ENCODE peak calls at places on chromosomes 13 and 19, in nine cellular contexts. Z is fibroblast of lung, Q is MM.1S, H is bronchial epithelial cell, B is stomach, K is esophagus muscularis mucosa, X is transverse colon, U is OCI-LY7, C is HFF-Myc. M is an unnamed sample.

GRCh38 chr19:29040951-29041350 is 172.0 kb downstream of the UQCRFS1 start:
- DNase-seq in K (no peak), Z (no peak), U (no peak), Q (no peak), C (no peak), H (no peak), B (no peak), X (no peak), M (no peak)

GRCh38 chr19:50301607-50301971 is 27.6 kb downstream of the KCNC3 start:
- DNase-seq in X (no peak), U (no peak), K (no peak), H (no peak), C (no peak), Q (no peak), B (no peak), Z (no peak), M (no peak)

GRCh38 chr13:112734696-112735547 is 45.1 kb downstream of the ATP11A start:
- DNase-seq in Q (no peak), U (no peak), K (no peak), X (no peak), B (no peak), Z (no peak), H (no peak), C (peak), M (no peak)

GRCh38 chr19:57008432-57008831 is 111.4 kb upstream of the USP29 start:
- DNase-seq in H (no peak), U (no peak), Z (no peak), Q (no peak), K (no peak), X (no peak), B (no peak), C (no peak), M (no peak)

GRCh38 chr19:34237283-34237682 is 17.1 kb upstream of the GARRE1 start:
- DNase-seq in Z (no peak), C (no peak), H (no peak), X (no peak), B (no peak), K (no peak), Q (no peak), U (no peak), M (no peak)

GRCh38 chr13:44108345-44108858 is 228.7 kb downstream of the LACC1 start:
- DNase-seq in U (no peak), Q (no peak), Z (no peak), H (peak), C (no peak), B (peak), K (peak), X (peak), M (no peak)

GRCh38 chr13:63838366-63839110 is 2422.9 kb upstream of the PCDH20 start:
- DNase-seq in Q (no peak), K (peak), B (no peak), X (no peak), H (no peak), Z (no peak), U (no peak), C (no peak), M (no peak)

GRCh38 chr13:113849981-113850721 is 13.7 kb downstream of the GAS6 start:
- DNase-seq in U (no peak), Q (no peak), H (no peak), K (no peak), C (no peak), B (no peak), X (no peak), Z (no peak), M (no peak)

GRCh38 chr19:33295621-33296472 is 6.5 kb downstream of the CEBPA start:
- DNase-seq in K (no peak), B (no peak), X (no peak), H (no peak), C (no peak), U (no peak), Q (no peak), Z (no peak), M (no peak)

GRCh38 chr13:39037410-39037879 is 444 bp downstream of the PROSER1 start:
- DNase-seq in U (no peak), Q (peak), K (no peak), X (no peak), H (no peak), C (no peak), Z (no peak), B (no peak), M (no peak)

DNA sequence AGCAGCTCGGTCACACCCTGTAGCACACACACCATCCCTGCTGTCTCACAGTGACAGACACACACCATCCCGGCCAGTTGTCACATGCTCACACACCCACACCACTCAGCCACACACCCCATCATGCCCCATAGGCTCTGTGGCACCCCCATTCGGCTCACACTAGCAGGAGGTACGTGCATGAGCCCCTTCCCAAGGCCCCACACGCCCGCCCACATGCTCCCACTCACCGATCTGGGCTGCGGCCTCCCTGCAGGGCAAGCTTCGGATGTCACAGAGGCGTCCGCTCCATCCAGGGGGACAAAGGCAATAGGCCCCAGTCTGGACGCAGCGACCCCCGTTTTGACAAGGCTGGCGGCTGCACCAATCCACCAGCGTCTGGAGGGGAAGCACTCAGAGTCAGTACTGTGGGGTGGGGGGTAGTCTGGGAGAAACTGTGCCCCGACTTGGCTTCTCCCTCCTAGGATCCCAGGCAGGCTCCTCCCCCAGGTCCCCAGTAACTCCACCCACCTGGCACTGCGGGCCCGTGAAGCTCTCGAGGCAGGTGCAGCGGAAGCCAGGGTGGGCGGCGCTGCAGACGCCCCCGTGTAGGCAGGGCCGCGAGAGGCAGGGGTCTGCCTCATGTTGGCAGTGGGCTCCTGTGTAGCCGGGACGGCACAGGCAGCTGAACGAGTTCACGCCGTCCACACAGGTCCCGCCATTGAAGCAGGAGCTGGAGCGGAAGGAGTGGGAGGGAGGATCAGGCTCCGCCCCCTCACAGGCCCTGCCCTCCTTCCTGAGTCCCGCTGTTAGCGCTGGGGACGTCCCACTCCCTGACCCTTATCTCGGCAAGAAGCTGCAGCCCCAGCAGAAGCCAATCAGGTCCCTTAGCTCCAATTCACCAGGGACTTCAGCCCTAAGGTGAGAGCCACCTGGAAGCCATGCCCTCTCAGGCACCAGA is 20.1 kb downstream of the NOTCH3 start:
- DNase-seq in U (peak), C (no peak), H (no peak), Q (no peak), K (no peak), B (peak), X (peak), Z (no peak), M (no peak)
- H3K4me3 ChIP-seq in U (no peak), C (no peak), H (no peak), Q (no peak), K (no peak), B (peak), X (no peak), Z (no peak), M (peak)

GRCh38 chr19:18590273-18591272 is 2.0 kb downstream of the REX1BD start:
- DNase-seq in X (peak), K (no peak), Z (peak), Q (no peak), B (no peak), C (no peak), H (peak), U (no peak), M (no peak)
- TF ChIP-seq CTCF in X (no peak), K (no peak), Z (peak), Q (no peak), B (no peak), C (peak), H (peak), U (peak), M (no peak)

DNA sequence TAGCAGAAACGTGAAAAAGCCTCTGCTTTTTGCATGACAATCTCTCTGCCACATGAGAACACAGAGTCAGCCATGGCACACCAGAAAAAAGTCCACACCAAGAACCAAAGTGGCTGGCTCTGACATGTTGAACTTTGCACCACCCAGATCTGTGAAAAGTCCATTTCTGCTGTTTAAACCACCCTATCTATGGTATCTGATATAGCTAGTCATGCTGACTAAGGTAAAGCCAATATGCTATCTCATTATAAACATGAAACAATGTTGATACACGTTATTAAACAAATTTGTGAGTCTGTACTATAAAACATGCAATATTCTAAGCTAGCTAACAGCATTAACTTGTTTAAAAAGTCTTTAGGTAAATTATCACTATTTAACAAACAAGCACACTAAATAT is 21.0 kb upstream of the ZNF432 start:
- DNase-seq in K (no peak), Z (no peak), Q (no peak), H (no peak), U (no peak), X (no peak), C (no peak), B (no peak), M (no peak)
- H3K4me3 ChIP-seq in K (no peak), Z (no peak), Q (no peak), H (no peak), U (no peak), X (no peak), C (no peak), B (no peak), M (no peak)

GRCh38 chr19:12675940-12676339 is 5.7 kb downstream of the DHPS start:
- DNase-seq in H (no peak), Q (no peak), U (no peak), C (no peak), B (no peak), Z (no peak), X (no peak), K (no peak), M (no peak)

GRCh38 chr19:12675377-12675776 is 6.3 kb downstream of the DHPS start:
- DNase-seq in X (no peak), Q (no peak), Z (no peak), C (no peak), B (no peak), H (no peak), K (no peak), U (no peak), M (no peak)

GRCh38 chr19:12676928-12677327 is 4.8 kb downstream of the DHPS start:
- DNase-seq in C (no peak), H (no peak), X (no peak), K (no peak), U (no peak), B (no peak), Z (no peak), Q (no peak), M (no peak)

GRCh38 chr19:12672744-12673143 is 6.1 kb downstream of the WDR83 start:
- DNase-seq in Q (no peak), U (no peak), X (no peak), Z (no peak), K (no peak), H (no peak), B (no peak), C (no peak), M (no peak)

GRCh38 chr19:12676384-12676792 is 5.3 kb downstream of the DHPS start:
- DNase-seq in Q (peak), C (peak), Z (peak), B (peak), U (peak), H (peak), K (peak), X (peak), M (no peak)
- TF ChIP-seq CTCF in Q (peak), C (peak), Z (peak), B (peak), U (peak), H (peak), K (peak), X (peak), M (peak)

GRCh38 chr13:101875717-101876393 is 423.4 kb downstream of the ITGBL1 start:
- DNase-seq in K (no peak), Q (no peak), X (no peak), C (no peak), H (peak), Z (peak), U (no peak), B (no peak), M (no peak)
- H3K4me3 ChIP-seq in K (no peak), Q (no peak), X (no peak), C (no peak), H (no peak), Z (no peak), U (no peak), B (no peak), M (no peak)

GRCh38 chr19:5145521-5146511 is 176.9 kb downstream of the KDM4B start:
- DNase-seq in Z (no peak), X (no peak), K (no peak), B (no peak), C (no peak), U (no peak), H (no peak), Q (no peak), M (no peak)
- TF ChIP-seq CTCF in Z (no peak), X (no peak), K (no peak), B (no peak), C (no peak), U (no peak), H (no peak), Q (no peak), M (no peak)

GRCh38 chr13:106340249-106340648 is 195.2 kb downstream of the EFNB2 start:
- DNase-seq in C (no peak), H (no peak), X (no peak), Q (no peak), B (no peak), K (no peak), Z (no peak), U (no peak), M (no peak)

GRCh38 chr13:106348032-106348431 is 187.4 kb downstream of the EFNB2 start:
- DNase-seq in U (no peak), B (no peak), X (no peak), Z (peak), C (no peak), Q (no peak), K (no peak), H (peak), M (no peak)

GRCh38 chr13:106343831-106344230 is 191.6 kb downstream of the EFNB2 start:
- DNase-seq in C (no peak), U (no peak), Q (no peak), K (no peak), Z (no peak), B (no peak), H (no peak), X (no peak), M (no peak)

GRCh38 chr13:106349080-106349841 is 186.2 kb downstream of the EFNB2 start:
- DNase-seq in K (no peak), H (peak), Q (no peak), U (no peak), Z (no peak), C (no peak), X (peak), B (peak), M (no peak)

GRCh38 chr13:106344318-106344717 is 191.1 kb downstream of the EFNB2 start:
- DNase-seq in B (no peak), U (no peak), K (no peak), Q (no peak), H (no peak), X (no peak), Z (no peak), C (no peak), M (no peak)
- H3K4me3 ChIP-seq in B (no peak), U (no peak), K (no peak), Q (no peak), H (no peak), X (no peak), Z (no peak), C (no peak), M (no peak)

GRCh38 chr13:101065314-101065713 is 351.0 kb downstream of the NALCN start:
- DNase-seq in Z (no peak), Q (no peak), U (no peak), X (no peak), C (no peak), H (no peak), B (no peak), K (peak), M (no peak)
- TF ChIP-seq CTCF in Z (no peak), Q (no peak), U (no peak), X (no peak), C (no peak), H (no peak), B (no peak), K (no peak), M (no peak)

DNA sequence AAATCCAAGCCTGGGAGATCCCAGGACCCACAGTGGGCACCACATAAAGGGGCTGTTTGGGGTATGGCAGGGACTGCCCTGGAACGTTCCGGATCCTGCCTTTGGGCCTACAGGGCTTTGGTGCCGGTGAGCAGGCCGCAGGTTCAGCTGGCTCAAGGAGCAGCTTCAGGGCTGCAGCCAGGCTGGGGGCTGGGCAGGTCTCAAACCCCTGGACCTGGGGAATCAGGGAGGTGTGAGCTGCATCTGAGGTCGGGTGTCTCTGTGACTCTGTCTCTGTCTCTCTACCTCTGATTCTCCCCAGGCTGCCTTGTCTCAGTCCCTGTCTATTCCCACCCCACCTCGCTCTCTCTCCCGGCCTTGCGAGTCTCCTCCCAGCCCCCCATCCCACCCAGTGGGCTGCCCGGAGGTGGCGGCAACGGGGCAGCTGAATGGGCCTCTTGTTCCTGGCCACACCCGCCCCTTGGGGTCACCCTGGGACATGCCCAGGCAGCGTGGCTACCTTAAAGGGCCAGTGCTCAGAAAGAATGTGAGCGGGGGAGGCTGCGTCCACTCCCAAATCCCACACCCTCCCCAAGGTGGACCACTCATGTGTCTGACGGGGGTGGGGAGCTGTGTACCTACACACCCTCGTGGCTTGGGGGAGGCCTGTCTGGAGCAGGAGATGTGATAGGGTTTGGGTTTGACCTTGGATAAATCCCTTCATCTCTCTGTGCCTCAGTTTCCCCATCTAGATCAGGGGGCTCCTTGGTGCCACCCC is 31.1 kb downstream of the NFIC start:
- DNase-seq in Z (peak), C (no peak), U (no peak), H (no peak), Q (no peak), X (peak), K (no peak), B (peak), M (no peak)
- H3K4me3 ChIP-seq in Z (no peak), C (no peak), U (no peak), H (no peak), Q (no peak), X (no peak), K (peak), B (peak), M (no peak)